ENCODE peak calls at places on chromosomes 11 and 22, in five cellular contexts. K is NCI-H187; U is fibroblast of gingiva; M is NCI-H1930; D is activated effector memory CD4-positive, alpha-beta T cell treated with Interleukin-2 at 50 U/mL for 16 hours. Q is an unnamed sample.

GRCh38 chr22:37243402-37244113 is 511 bp downstream of the RAC2 start:
- DNase-seq in D (no peak), U (no peak), K (no peak), M (no peak), Q (no peak)

GRCh38 chr22:29517215-29517908 is 36.2 kb downstream of the THOC5 start:
- DNase-seq in D (no peak), U (no peak), M (no peak), K (no peak), Q (no peak)

GRCh38 chr11:46958777-46959176 is 22.2 kb downstream of the CSTPP1 start:
- DNase-seq in D (no peak), U (no peak), M (no peak), K (no peak), Q (no peak)

GRCh38 chr22:46084376-46084775 is 66.0 kb upstream of the PPARA start:
- DNase-seq in D (no peak), M (no peak), U (no peak), K (no peak), Q (no peak)

GRCh38 chr11:117907276-117908110 is 21.7 kb downstream of the TMPRSS13 start:
- DNase-seq in M (peak; percentile 62), U (peak; percentile 83), K (peak; percentile 53), D (peak; percentile 24), Q (peak; percentile 98)

GRCh38 chr11:58494096-58494495 is 13.8 kb downstream of the OR5B21 start:
- DNase-seq in M (no peak), D (no peak), K (no peak), U (peak; percentile 34), Q (no peak)

GRCh38 chr22:48105254-48105653 is 1342.8 kb downstream of the TBC1D22A start:
- DNase-seq in M (no peak), U (no peak), K (no peak), D (no peak), Q (no peak)

GRCh38 chr11:65879622-65880021 is at the start of gene CTSW:
- DNase-seq in D (peak; percentile 38), U (no peak), M (no peak), K (no peak), Q (no peak)

GRCh38 chr11:2890466-2891241 is 5.1 kb upstream of the CDKN1C start:
- DNase-seq in U (no peak), D (no peak), M (no peak), K (no peak), Q (no peak)

GRCh38 chr22:32411388-32411787 is 659 bp downstream of the RTCB start:
- DNase-seq in K (no peak), M (no peak), D (no peak), U (no peak), Q (no peak)

GRCh38 chr11:96426356-96427103 is 36.7 kb downstream of the JRKL start:
- DNase-seq in K (no peak), U (peak; percentile 36), D (no peak), M (peak; percentile 7), Q (peak; percentile 60)

GRCh38 chr22:27870234-27871191 is 48.5 kb downstream of the PITPNB start:
- DNase-seq in U (no peak), D (no peak), K (no peak), M (no peak), Q (no peak)

GRCh38 chr11:69918231-69918937 is 99.2 kb upstream of the FGF3 start:
- DNase-seq in M (no peak), U (no peak), K (no peak), D (no peak), Q (no peak)

GRCh38 chr22:21982338-21982965 is at the start of gene TOP3B:
- DNase-seq in D (peak; percentile 71), M (peak; percentile 82), U (peak; percentile 75), K (peak; percentile 21), Q (peak; percentile 28)

GRCh38 chr22:36644333-36644757 is 59.2 kb downstream of the CACNG2 start:
- DNase-seq in U (peak; percentile 81), D (no peak), M (no peak), K (no peak), Q (no peak)

GRCh38 chr11:101914737-101915426 is at the start of gene CEP126:
- DNase-seq in M (peak; percentile 91), U (peak; percentile 99), K (peak; percentile 90), D (peak; percentile 89), Q (peak; percentile 81)

GRCh38 chr22:32106930-32107329 is 52.2 kb downstream of the C22orf42 start:
- DNase-seq in D (no peak), M (no peak), U (no peak), K (no peak), Q (no peak)

GRCh38 chr22:41488596-41489385 is 19.9 kb downstream of the ACO2 start:
- DNase-seq in D (no peak), U (no peak), M (no peak), K (no peak), Q (no peak)

GRCh38 chr11:116661056-116661455 is 111.7 kb downstream of the BUD13 start:
- DNase-seq in D (no peak), M (no peak), U (no peak), K (no peak), Q (no peak)

GRCh38 chr11:66971483-66971882 is 3.6 kb upstream of the C11orf86 start:
- DNase-seq in K (no peak), D (no peak), M (no peak), U (no peak), Q (no peak)

GRCh38 chr22:19088866-19089595 is 33.2 kb downstream of the DGCR2 start:
- DNase-seq in K (no peak), D (no peak), M (no peak), U (no peak), Q (no peak)

GRCh38 chr11:114056409-114056808 is 3.1 kb upstream of the ZBTB16 start:
- DNase-seq in U (no peak), K (no peak), D (no peak), M (no peak), Q (no peak)

GRCh38 chr11:103730151-103730940 is 306.1 kb upstream of the DDI1 start:
- DNase-seq in U (peak; percentile 29), M (no peak), D (no peak), K (no peak), Q (no peak)

GRCh38 chr11:69918938-69919650 is 99.9 kb upstream of the FGF3 start:
- DNase-seq in K (no peak), D (peak; percentile 39), U (peak; percentile 36), M (peak; percentile 61), Q (no peak)

GRCh38 chr11:72759468-72759867 is 7.3 kb upstream of the ARAP1 start:
- DNase-seq in M (no peak), K (peak; percentile 43), U (no peak), D (no peak), Q (no peak)

GRCh38 chr11:120254788-120255518 is 15.0 kb downstream of the POU2F3 start:
- DNase-seq in K (no peak), M (no peak), D (no peak), U (no peak), Q (no peak)

GRCh38 chr11:27205779-27206549 is 157.1 kb downstream of the CCDC34 start:
- DNase-seq in K (no peak), U (no peak), D (no peak), M (no peak), Q (no peak)

GRCh38 chr22:29765905-29766631 is 739 bp downstream of the ZMAT5 start:
- DNase-seq in M (no peak), D (peak; percentile 2), K (no peak), U (no peak), Q (no peak)

GRCh38 chr11:82890002-82890341 is 10.3 kb downstream of the PRCP start:
- DNase-seq in M (no peak), D (no peak), U (no peak), K (no peak), Q (no peak)

GRCh38 chr11:134341805-134342571 is 10.2 kb downstream of the GLB1L2 start:
- DNase-seq in K (no peak), U (no peak), M (no peak), D (no peak), Q (no peak)

GRCh38 chr11:97739892-97740782 is 1280.6 kb upstream of the CNTN5 start:
- DNase-seq in D (no peak), U (no peak), M (no peak), K (no peak), Q (peak; percentile 8)

Q was measured in NCI-H2081 treated with DMSO at 0.1 percent for 48 hours.